ENCODE peak calls at places on chromosome 16, in seven cellular contexts. O is AG09309, K is left lung, F is NCI-H2227 treated with DMSO at 0.1 percent for 48 hours, L is fibroblast of the aortic adventitia, E is T-cell, V is transverse colon. H is an unnamed sample.

GRCh38 chr16:82633964-82634600 is 7.3 kb downstream of the CDH13 start:
- DNase-seq in O (no peak), K (no peak), F (no peak), L (peak; percentile 45), E (no peak), V (peak; percentile 28), H (no peak)

GRCh38 chr16:51143166-51143565 is 7.9 kb downstream of the SALL1 start:
- DNase-seq in O (no peak), K (no peak), F (no peak), L (no peak), E (no peak), V (no peak), H (no peak)

GRCh38 chr16:87498324-87499188 is 5.7 kb upstream of the ZCCHC14 start:
- DNase-seq in O (no peak), K (no peak), F (no peak), L (no peak), E (no peak), V (no peak), H (no peak)

GRCh38 chr16:21166561-21166961 is 8.1 kb downstream of the LDAF1 start:
- DNase-seq in O (no peak), K (no peak), F (no peak), L (no peak), E (no peak), V (no peak), H (no peak)

GRCh38 chr16:56944954-56945839 is 13.3 kb downstream of the HERPUD1 start:
- DNase-seq in O (no peak), K (no peak), F (no peak), L (peak; percentile 33), E (no peak), V (no peak), H (peak; percentile 62)

GRCh38 chr16:58882292-58882691 is 148.2 kb upstream of the GOT2 start:
- DNase-seq in O (no peak), K (no peak), F (no peak), L (no peak), E (no peak), V (no peak), H (no peak)

GRCh38 chr16:5072334-5073278 is 963 bp downstream of the ALG1 start:
- DNase-seq in O (no peak), K (no peak), F (no peak), L (peak; percentile 26), E (no peak), V (no peak), H (no peak)

GRCh38 chr16:69329369-69330285 is 761 bp downstream of the PDF start:
- DNase-seq in O (no peak), K (no peak), F (no peak), L (no peak), E (peak; percentile 32), V (peak; percentile 39), H (peak; percentile 49)

GRCh38 chr16:78177927-78178326 is 78.5 kb downstream of the WWOX start:
- DNase-seq in O (no peak), K (no peak), F (peak; percentile 45), L (no peak), E (no peak), V (no peak), H (no peak)

GRCh38 chr16:22317001-22317530 is 19.9 kb downstream of the POLR3E start:
- DNase-seq in O (no peak), K (no peak), F (no peak), L (no peak), E (no peak), V (no peak), H (no peak)

GRCh38 chr16:13403326-13403725 is 501.9 kb downstream of the SHISA9 start:
- DNase-seq in O (no peak), K (no peak), F (no peak), L (no peak), E (no peak), V (no peak), H (no peak)

GRCh38 chr16:9077001-9077809 is 14.2 kb upstream of the HAPSTR1 start:
- DNase-seq in O (peak; percentile 55), K (no peak), F (no peak), L (peak; percentile 57), E (no peak), V (no peak), H (no peak)

GRCh38 chr16:12340151-12340733 is 363.7 kb downstream of the SNX29 start:
- DNase-seq in O (no peak), K (no peak), F (no peak), L (peak; percentile 72), E (no peak), V (peak; percentile 46), H (peak; percentile 59)

GRCh38 chr16:1787322-1788094 is 4.7 kb downstream of the NUBP2 start:
- DNase-seq in O (no peak), K (peak; percentile 63), F (no peak), L (no peak), E (no peak), V (no peak), H (no peak)

GRCh38 chr16:5526826-5527225 is 429.2 kb upstream of the EEF2KMT start:
- DNase-seq in O (no peak), K (no peak), F (no peak), L (no peak), E (no peak), V (no peak), H (no peak)

GRCh38 chr16:83393196-83393981 is 414.4 kb upstream of the HSBP1 start:
- DNase-seq in O (no peak), K (no peak), F (no peak), L (peak; percentile 25), E (no peak), V (no peak), H (no peak)

GRCh38 chr16:50261160-50261706 is 5.1 kb upstream of the ADCY7 start:
- DNase-seq in O (no peak), K (no peak), F (no peak), L (no peak), E (no peak), V (no peak), H (no peak)

GRCh38 chr16:58460219-58460610 is 39.7 kb upstream of the NDRG4 start:
- DNase-seq in O (no peak), K (no peak), F (no peak), L (no peak), E (no peak), V (no peak), H (no peak)

GRCh38 chr16:50719401-50720337 is 22.2 kb upstream of the CYLD start:
- DNase-seq in O (no peak), K (no peak), F (no peak), L (no peak), E (no peak), V (peak; percentile 66), H (peak; percentile 60)

GRCh38 chr16:77816293-77816692 is 27.9 kb downstream of the VAT1L start:
- DNase-seq in O (no peak), K (no peak), F (no peak), L (peak; percentile 41), E (no peak), V (no peak), H (peak; percentile 66)

GRCh38 chr16:69276143-69277115 is 34.7 kb upstream of the VPS4A start:
- DNase-seq in O (peak; percentile 92), K (no peak), F (no peak), L (peak; percentile 98), E (no peak), V (peak; percentile 31), H (peak; percentile 29)

GRCh38 chr16:88865742-88866141 is 718 bp downstream of the PABPN1L start:
- DNase-seq in O (no peak), K (no peak), F (no peak), L (no peak), E (no peak), V (no peak), H (no peak)

GRCh38 chr16:85334718-85335583 is 222.7 kb upstream of the CIBAR2 start:
- DNase-seq in O (no peak), K (peak; percentile 81), F (no peak), L (no peak), E (peak; percentile 19), V (peak; percentile 88), H (peak; percentile 84)

GRCh38 chr16:81816351-81816750 is 37.3 kb downstream of the PLCG2 start:
- DNase-seq in O (no peak), K (no peak), F (no peak), L (no peak), E (no peak), V (no peak), H (no peak)

GRCh38 chr16:46822270-46822669 is 8.7 kb downstream of the C16orf87 start:
- DNase-seq in O (peak; percentile 24), K (no peak), F (no peak), L (peak; percentile 74), E (no peak), V (no peak), H (no peak)

GRCh38 chr16:72111653-72112451 is 18.2 kb downstream of the DHX38 start:
- DNase-seq in O (no peak), K (no peak), F (no peak), L (no peak), E (no peak), V (no peak), H (no peak)

GRCh38 chr16:87496101-87496801 is 3.4 kb upstream of the ZCCHC14 start:
- DNase-seq in O (no peak), K (no peak), F (no peak), L (no peak), E (peak; percentile 42), V (no peak), H (no peak)

GRCh38 chr16:23278031-23278430 is 24.1 kb upstream of the SCNN1B start:
- DNase-seq in O (no peak), K (no peak), F (no peak), L (no peak), E (no peak), V (no peak), H (no peak)

GRCh38 chr16:28212532-28212873 is 738 bp upstream of the XPO6 start:
- DNase-seq in O (no peak), K (no peak), F (peak; percentile 51), L (peak; percentile 28), E (no peak), V (no peak), H (no peak)

GRCh38 chr16:58500329-58501241 is 642 bp downstream of the NDRG4 start:
- DNase-seq in O (no peak), K (no peak), F (no peak), L (no peak), E (peak; percentile 21), V (no peak), H (peak; percentile 16)

GRCh38 chr16:87613961-87614360 is 11.7 kb downstream of the JPH3 start:
- DNase-seq in O (no peak), K (no peak), F (no peak), L (no peak), E (no peak), V (no peak), H (no peak)

GRCh38 chr16:21186326-21186691 is 25.1 kb downstream of the ZP2 start:
- DNase-seq in O (no peak), K (no peak), F (no peak), L (no peak), E (no peak), V (no peak), H (no peak)

GRCh38 chr16:28951410-28951943 is 740 bp downstream of the NFATC2IP start:
- DNase-seq in O (no peak), K (peak; percentile 41), F (no peak), L (no peak), E (no peak), V (peak; percentile 74), H (no peak)

GRCh38 chr16:66616592-66616991 is 12.1 kb downstream of the CMTM3 start:
- DNase-seq in O (no peak), K (no peak), F (no peak), L (no peak), E (no peak), V (no peak), H (no peak)

H was measured in body of pancreas.